ENCODE peak calls at places on chromosomes 13 and 19, in seven cellular contexts. One of them, this sample, is unnamed.

GRCh38 chr13:100300708-100301107 is 211.8 kb downstream of the PCCA start:
- DNase-seq in K562: no peak
- DNase-seq in HCT116: no peak
- DNase-seq in transverse colon: no peak
- DNase-seq in suprapubic skin: no peak
- DNase-seq in sigmoid colon: no peak
- DNase-seq in GM23338: no peak
- DNase-seq in this sample: no peak

GRCh38 chr13:105266615-105267014 is 1268.8 kb downstream of the EFNB2 start:
- DNase-seq in K562: no peak
- DNase-seq in sigmoid colon: no peak
- DNase-seq in transverse colon: no peak
- DNase-seq in HCT116: no peak
- DNase-seq in GM23338: no peak
- DNase-seq in suprapubic skin: no peak
- DNase-seq in this sample: no peak

GRCh38 chr13:111515648-111516047 is 195.2 kb downstream of the TEX29 start:
- DNase-seq in K562: no peak
- DNase-seq in transverse colon: no peak
- DNase-seq in HCT116: no peak
- DNase-seq in sigmoid colon: no peak
- DNase-seq in suprapubic skin: no peak
- DNase-seq in GM23338: no peak
- DNase-seq in this sample: peak; percentile 20

GRCh38 chr19:49400034-49400433 is 12.0 kb downstream of the KASH5 start:
- DNase-seq in transverse colon: no peak
- DNase-seq in sigmoid colon: no peak
- DNase-seq in GM23338: no peak
- DNase-seq in K562: no peak
- DNase-seq in suprapubic skin: no peak
- DNase-seq in HCT116: no peak
- DNase-seq in this sample: no peak

GRCh38 chr13:45695198-45695730 is 6.9 kb upstream of the CBY2 start:
- DNase-seq in HCT116: no peak
- DNase-seq in K562: no peak
- DNase-seq in suprapubic skin: no peak
- DNase-seq in sigmoid colon: no peak
- DNase-seq in GM23338: no peak
- DNase-seq in transverse colon: no peak
- DNase-seq in this sample: no peak

GRCh38 chr19:54188224-54188871 is 1.0 kb downstream of the MBOAT7 start:
- DNase-seq in HCT116: no peak
- DNase-seq in GM23338: peak; percentile 45
- DNase-seq in K562: peak; percentile 72
- DNase-seq in sigmoid colon: no peak
- DNase-seq in suprapubic skin: no peak
- DNase-seq in transverse colon: no peak
- DNase-seq in this sample: no peak

GRCh38 chr19:2033825-2034159 is 17.3 kb downstream of the MKNK2 start:
- DNase-seq in HCT116: no peak
- DNase-seq in GM23338: no peak
- DNase-seq in sigmoid colon: peak; percentile 66
- DNase-seq in transverse colon: no peak
- DNase-seq in K562: no peak
- DNase-seq in suprapubic skin: no peak
- DNase-seq in this sample: no peak

GRCh38 chr13:110216006-110216402 is 91.0 kb downstream of the COL4A1 start:
- DNase-seq in suprapubic skin: no peak
- DNase-seq in HCT116: no peak
- DNase-seq in transverse colon: no peak
- DNase-seq in GM23338: no peak
- DNase-seq in K562: no peak
- DNase-seq in sigmoid colon: no peak
- DNase-seq in this sample: no peak

GRCh38 chr19:39998511-39998910 is 1.7 kb downstream of the ZNF546 start:
- DNase-seq in K562: no peak
- DNase-seq in suprapubic skin: no peak
- DNase-seq in sigmoid colon: no peak
- DNase-seq in transverse colon: no peak
- DNase-seq in GM23338: no peak
- DNase-seq in HCT116: no peak
- DNase-seq in this sample: no peak

GRCh38 chr13:48233886-48234488 is 981 bp downstream of the ITM2B start:
- DNase-seq in suprapubic skin: no peak
- DNase-seq in HCT116: no peak
- DNase-seq in sigmoid colon: peak; percentile 65
- DNase-seq in K562: no peak
- DNase-seq in transverse colon: no peak
- DNase-seq in GM23338: peak; percentile 21
- DNase-seq in this sample: no peak

GRCh38 chr19:808176-808741 is 11.0 kb downstream of the PTBP1 start:
- DNase-seq in sigmoid colon: no peak
- DNase-seq in K562: peak; percentile 38
- DNase-seq in transverse colon: no peak
- DNase-seq in GM23338: no peak
- DNase-seq in suprapubic skin: no peak
- DNase-seq in HCT116: no peak
- DNase-seq in this sample: no peak
- TF ChIP-seq POLR2AphosphoS5 in sigmoid colon: no peak
- TF ChIP-seq POLR2AphosphoS5 in K562: peak; percentile 43
- TF ChIP-seq POLR2AphosphoS5 in transverse colon: no peak
- TF ChIP-seq POLR2AphosphoS5 in GM23338: no peak
- TF ChIP-seq POLR2AphosphoS5 in suprapubic skin: no peak
- TF ChIP-seq POLR2AphosphoS5 in HCT116: peak; percentile 19
- TF ChIP-seq POLR2AphosphoS5 in this sample: no peak

GRCh38 chr19:36152061-36152885 is at the start of gene COX7A1:
- DNase-seq in sigmoid colon: peak; percentile 92
- DNase-seq in transverse colon: peak; percentile 45
- DNase-seq in K562: no peak
- DNase-seq in HCT116: no peak
- DNase-seq in suprapubic skin: peak; percentile 84
- DNase-seq in GM23338: peak; percentile 69
- DNase-seq in this sample: peak; percentile 67
- H3K27ac ChIP-seq in sigmoid colon: peak within 1 kb of the TSS; percentile 93
- H3K27ac ChIP-seq in transverse colon: peak within 1 kb of the TSS; percentile 93
- H3K27ac ChIP-seq in K562: no peak within 1 kb of the TSS
- H3K27ac ChIP-seq in HCT116: no peak within 1 kb of the TSS
- H3K27ac ChIP-seq in suprapubic skin: peak within 1 kb of the TSS; percentile 93
- H3K27ac ChIP-seq in GM23338: no peak within 1 kb of the TSS
- H3K27ac ChIP-seq in this sample: peak within 1 kb of the TSS; percentile 96

GRCh38 chr13:73339086-73339485 is 280.3 kb downstream of the KLF5 start:
- DNase-seq in HCT116: no peak
- DNase-seq in K562: no peak
- DNase-seq in sigmoid colon: no peak
- DNase-seq in GM23338: no peak
- DNase-seq in suprapubic skin: no peak
- DNase-seq in transverse colon: no peak
- DNase-seq in this sample: no peak
- H3K4me1 ChIP-seq in HCT116: peaks cover 51% of the 10 kb centered on the region
- H3K4me1 ChIP-seq in K562: no peaks in the 10 kb centered on the region
- H3K4me1 ChIP-seq in sigmoid colon: no peaks in the 10 kb centered on the region
- H3K4me1 ChIP-seq in GM23338: peaks cover 8% of the 10 kb centered on the region
- H3K4me1 ChIP-seq in suprapubic skin: peaks cover 6% of the 10 kb centered on the region
- H3K4me1 ChIP-seq in transverse colon: no peaks in the 10 kb centered on the region
- H3K4me1 ChIP-seq in this sample: no peaks in the 10 kb centered on the region

GRCh38 chr13:67763984-67764383 is 533.8 kb upstream of the PCDH9 start:
- DNase-seq in HCT116: no peak
- DNase-seq in sigmoid colon: no peak
- DNase-seq in K562: no peak
- DNase-seq in suprapubic skin: no peak
- DNase-seq in GM23338: no peak
- DNase-seq in transverse colon: no peak
- DNase-seq in this sample: no peak
- TF ChIP-seq POLR2AphosphoS5 in HCT116: no peak
- TF ChIP-seq POLR2AphosphoS5 in sigmoid colon: no peak
- TF ChIP-seq POLR2AphosphoS5 in K562: no peak
- TF ChIP-seq POLR2AphosphoS5 in suprapubic skin: no peak
- TF ChIP-seq POLR2AphosphoS5 in GM23338: no peak
- TF ChIP-seq POLR2AphosphoS5 in transverse colon: no peak
- TF ChIP-seq POLR2AphosphoS5 in this sample: no peak

GRCh38 chr13:114115191-114115671 is 17.2 kb downstream of the RASA3 start:
- DNase-seq in GM23338: no peak
- DNase-seq in K562: peak; percentile 27
- DNase-seq in HCT116: no peak
- DNase-seq in suprapubic skin: peak; percentile 72
- DNase-seq in sigmoid colon: peak; percentile 72
- DNase-seq in transverse colon: peak; percentile 81
- DNase-seq in this sample: no peak
- H3K27ac ChIP-seq in GM23338: no peak overlapping the region
- H3K27ac ChIP-seq in K562: peak overlapping the region; percentile 64
- H3K27ac ChIP-seq in HCT116: no peak overlapping the region
- H3K27ac ChIP-seq in suprapubic skin: no peak overlapping the region
- H3K27ac ChIP-seq in sigmoid colon: peak overlapping the region; percentile 25
- H3K27ac ChIP-seq in transverse colon: peak overlapping the region; percentile 62
- H3K27ac ChIP-seq in this sample: peak overlapping the region; percentile 55

GRCh38 chr13:20823071-20823470 is 49.3 kb upstream of the EEF1AKMT1 start:
- DNase-seq in GM23338: no peak
- DNase-seq in suprapubic skin: no peak
- DNase-seq in sigmoid colon: no peak
- DNase-seq in transverse colon: no peak
- DNase-seq in K562: no peak
- DNase-seq in HCT116: no peak
- DNase-seq in this sample: no peak

GRCh38 chr13:20819715-20820114 is 46.0 kb upstream of the EEF1AKMT1 start:
- DNase-seq in sigmoid colon: no peak
- DNase-seq in GM23338: no peak
- DNase-seq in transverse colon: no peak
- DNase-seq in HCT116: no peak
- DNase-seq in suprapubic skin: no peak
- DNase-seq in K562: no peak
- DNase-seq in this sample: no peak

GRCh38 chr13:20825476-20825875 is 51.7 kb upstream of the EEF1AKMT1 start:
- DNase-seq in HCT116: no peak
- DNase-seq in K562: no peak
- DNase-seq in suprapubic skin: no peak
- DNase-seq in sigmoid colon: no peak
- DNase-seq in transverse colon: no peak
- DNase-seq in GM23338: no peak
- DNase-seq in this sample: no peak

GRCh38 chr13:20824762-20825161 is 51.0 kb upstream of the EEF1AKMT1 start:
- DNase-seq in transverse colon: no peak
- DNase-seq in suprapubic skin: no peak
- DNase-seq in sigmoid colon: no peak
- DNase-seq in GM23338: peak; percentile 7
- DNase-seq in HCT116: no peak
- DNase-seq in K562: no peak
- DNase-seq in this sample: no peak

DNA sequence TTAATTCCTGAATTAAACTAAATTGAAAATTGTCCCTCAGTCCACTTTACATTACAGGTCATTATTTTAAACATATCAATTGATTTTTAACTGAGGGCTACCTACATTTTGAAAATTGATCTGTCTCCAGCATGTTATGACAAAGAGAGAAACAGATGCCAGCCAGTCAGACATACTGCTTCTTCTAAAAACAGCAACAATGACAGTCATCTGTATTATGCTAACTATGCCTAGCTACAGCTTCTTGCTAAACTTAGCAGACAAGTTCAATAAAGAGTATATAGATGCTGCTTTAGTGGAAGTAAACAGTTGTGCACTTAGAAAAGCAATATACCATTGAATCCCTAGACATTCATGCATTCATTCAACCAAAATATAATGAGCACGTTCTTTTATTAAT is 48.6 kb upstream of the EEF1AKMT1 start:
- DNase-seq in GM23338: no peak
- DNase-seq in HCT116: no peak
- DNase-seq in sigmoid colon: no peak
- DNase-seq in K562: no peak
- DNase-seq in transverse colon: no peak
- DNase-seq in suprapubic skin: no peak
- DNase-seq in this sample: no peak
- H3K4me1 ChIP-seq in GM23338: peaks cover 18% of the 10 kb centered on the region
- H3K4me1 ChIP-seq in HCT116: no peaks in the 10 kb centered on the region
- H3K4me1 ChIP-seq in sigmoid colon: peaks cover 56% of the 10 kb centered on the region
- H3K4me1 ChIP-seq in K562: no peaks in the 10 kb centered on the region
- H3K4me1 ChIP-seq in transverse colon: no peaks in the 10 kb centered on the region
- H3K4me1 ChIP-seq in suprapubic skin: no peaks in the 10 kb centered on the region
- H3K4me1 ChIP-seq in this sample: no peaks in the 10 kb centered on the region

GRCh38 chr19:15210323-15210774 is 9.6 kb upstream of the NOTCH3 start:
- DNase-seq in GM23338: no peak
- DNase-seq in HCT116: no peak
- DNase-seq in transverse colon: no peak
- DNase-seq in K562: no peak
- DNase-seq in sigmoid colon: no peak
- DNase-seq in suprapubic skin: no peak
- DNase-seq in this sample: no peak
- TF ChIP-seq POLR2AphosphoS5 in GM23338: no peak
- TF ChIP-seq POLR2AphosphoS5 in HCT116: no peak
- TF ChIP-seq POLR2AphosphoS5 in transverse colon: no peak
- TF ChIP-seq POLR2AphosphoS5 in K562: no peak
- TF ChIP-seq POLR2AphosphoS5 in sigmoid colon: no peak
- TF ChIP-seq POLR2AphosphoS5 in suprapubic skin: no peak
- TF ChIP-seq POLR2AphosphoS5 in this sample: no peak

GRCh38 chr19:52922841-52923781 is at the start of gene ZNF888:
- DNase-seq in GM23338: peak; percentile 91
- DNase-seq in K562: peak; percentile 88
- DNase-seq in sigmoid colon: peak; percentile 94
- DNase-seq in suprapubic skin: peak; percentile 94
- DNase-seq in HCT116: peak; percentile 59
- DNase-seq in transverse colon: peak; percentile 95
- DNase-seq in this sample: peak; percentile 95
- H3K27ac ChIP-seq in GM23338: peak within 1 kb of the TSS; percentile 89
- H3K27ac ChIP-seq in K562: peak within 1 kb of the TSS; percentile 98
- H3K27ac ChIP-seq in sigmoid colon: peak within 1 kb of the TSS; percentile 91
- H3K27ac ChIP-seq in suprapubic skin: peak within 1 kb of the TSS; percentile 95
- H3K27ac ChIP-seq in HCT116: peak within 1 kb of the TSS; percentile 86
- H3K27ac ChIP-seq in transverse colon: peak within 1 kb of the TSS; percentile 95
- H3K27ac ChIP-seq in this sample: peak within 1 kb of the TSS; percentile 95

This sample was measured in breast epithelium.